ENCODE peak calls at places on chromosomes 2 and 18, in six cellular contexts. M is left ventricle myocardium inferior; F is CD4-positive, alpha-beta T cell; Q is activated gamma-delta T cell treated with anti-CD3 and anti-CD28 coated beads, Interleukin-2, amount 50 U/mL, for 16 hours; B is tibial nerve; G is occipital lobe. P is an unnamed sample.

GRCh38 chr2:136997550-136997949 is 232.2 kb downstream of the THSD7B start:
- DNase-seq in M (no peak), F (no peak), Q (no peak), B (no peak), G (no peak), P (no peak)

GRCh38 chr2:31979966-31980365 is 30.8 kb downstream of the MEMO1 start:
- DNase-seq in M (no peak), F (no peak), Q (no peak), B (no peak), G (no peak), P (no peak)

GRCh38 chr2:25000503-25001328 is 29.0 kb upstream of the DNAJC27 start:
- DNase-seq in M (no peak), F (no peak), Q (no peak), B (no peak), G (peak; percentile 68), P (no peak)

GRCh38 chr2:7660816-7661215 is 743.6 kb downstream of the RNF144A start:
- DNase-seq in M (no peak), F (no peak), Q (no peak), B (no peak), G (no peak), P (no peak)

GRCh38 chr18:62384610-62385097 is 59.5 kb downstream of the TNFRSF11A start:
- DNase-seq in M (no peak), F (no peak), Q (no peak), B (no peak), G (no peak), P (no peak)

GRCh38 chr2:46550686-46551404 is 71.5 kb downstream of the TMEM247 start:
- DNase-seq in M (no peak), F (no peak), Q (no peak), B (no peak), G (no peak), P (no peak)

GRCh38 chr2:128623776-128624424 is 305.2 kb upstream of the HS6ST1 start:
- DNase-seq in M (no peak), F (no peak), Q (no peak), B (no peak), G (no peak), P (peak; percentile 13)

GRCh38 chr2:58878778-58879177 is 637.7 kb upstream of the FANCL start:
- DNase-seq in M (no peak), F (no peak), Q (no peak), B (no peak), G (no peak), P (no peak)

GRCh38 chr2:23522726-23523410 is 137.9 kb downstream of the KLHL29 start:
- DNase-seq in M (no peak), F (no peak), Q (no peak), B (no peak), G (no peak), P (no peak)

GRCh38 chr2:19774788-19775156 is 127.0 kb downstream of the TTC32 start:
- DNase-seq in M (no peak), F (no peak), Q (no peak), B (no peak), G (no peak), P (no peak)

GRCh38 chr2:21256006-21256405 is 132.2 kb downstream of the TDRD15 start:
- DNase-seq in M (no peak), F (no peak), Q (no peak), B (peak; percentile 20), G (peak; percentile 72), P (no peak)

GRCh38 chr18:6645246-6645645 is 84.3 kb upstream of the ARHGAP28 start:
- DNase-seq in M (no peak), F (no peak), Q (no peak), B (no peak), G (no peak), P (no peak)

GRCh38 chr2:23916727-23917458 is 10.0 kb downstream of the ATAD2B start:
- DNase-seq in M (no peak), F (no peak), Q (no peak), B (no peak), G (no peak), P (no peak)

GRCh38 chr2:102063360-102063947 is 71.7 kb downstream of the IL1R2 start:
- DNase-seq in M (peak; percentile 72), F (no peak), Q (no peak), B (no peak), G (no peak), P (peak; percentile 30)

GRCh38 chr2:217335341-217335966 is 475.6 kb upstream of the TNP1 start:
- DNase-seq in M (no peak), F (no peak), Q (no peak), B (no peak), G (no peak), P (no peak)

GRCh38 chr2:155151472-155151871 is 453.0 kb downstream of the KCNJ3 start:
- DNase-seq in M (no peak), F (no peak), Q (no peak), B (no peak), G (no peak), P (no peak)

GRCh38 chr18:13447621-13448020 is 229.1 kb downstream of the LDLRAD4 start:
- DNase-seq in M (no peak), F (no peak), Q (no peak), B (no peak), G (no peak), P (no peak)

GRCh38 chr2:139214806-139215205 is 434.6 kb upstream of the NXPH2 start:
- DNase-seq in M (no peak), F (no peak), Q (no peak), B (no peak), G (no peak), P (no peak)

GRCh38 chr2:43762286-43762685 is 11.6 kb upstream of the DYNC2LI1 start:
- DNase-seq in M (no peak), F (no peak), Q (no peak), B (no peak), G (no peak), P (no peak)

GRCh38 chr2:237131749-237132148 is 46.1 kb downstream of the COPS8 start:
- DNase-seq in M (no peak), F (no peak), Q (no peak), B (no peak), G (no peak), P (no peak)

GRCh38 chr2:36406296-36406695 is 50.7 kb downstream of the CRIM1 start:
- DNase-seq in M (no peak), F (no peak), Q (no peak), B (no peak), G (no peak), P (no peak)

GRCh38 chr2:186995092-186995491 is 146.1 kb upstream of the ZSWIM2 start:
- DNase-seq in M (no peak), F (no peak), Q (no peak), B (no peak), G (no peak), P (no peak)

GRCh38 chr18:43886341-43886740 is 609.1 kb upstream of the SYT4 start:
- DNase-seq in M (no peak), F (no peak), Q (no peak), B (no peak), G (no peak), P (no peak)

GRCh38 chr2:160700415-160700814 is 206.8 kb upstream of the RBMS1 start:
- DNase-seq in M (no peak), F (no peak), Q (no peak), B (no peak), G (no peak), P (no peak)

GRCh38 chr2:176931588-176932563 is 280.7 kb upstream of the HNRNPA3 start:
- DNase-seq in M (no peak), F (no peak), Q (no peak), B (no peak), G (no peak), P (peak; percentile 28)

GRCh38 chr2:17877811-17878221 is 651 bp upstream of the KCNS3 start:
- DNase-seq in M (no peak), F (no peak), Q (no peak), B (no peak), G (no peak), P (no peak)

GRCh38 chr2:162103443-162104009 is 29.5 kb upstream of the DPP4 start:
- DNase-seq in M (no peak), F (no peak), Q (no peak), B (no peak), G (no peak), P (no peak)

GRCh38 chr2:23381084-23381483 is 3.9 kb upstream of the KLHL29 start:
- DNase-seq in M (no peak), F (peak; percentile 15), Q (no peak), B (no peak), G (no peak), P (no peak)

GRCh38 chr2:147224070-147224469 is 620.8 kb upstream of the ACVR2A start:
- DNase-seq in M (no peak), F (no peak), Q (no peak), B (no peak), G (no peak), P (no peak)

GRCh38 chr2:167946367-167946955 is 300.9 kb downstream of the STK39 start:
- DNase-seq in M (no peak), F (no peak), Q (no peak), B (no peak), G (no peak), P (no peak)

GRCh38 chr18:77049938-77050337 is 82.6 kb downstream of the MBP start:
- DNase-seq in M (no peak), F (no peak), Q (no peak), B (no peak), G (no peak), P (no peak)

P was measured in NK-92 treated with Interleukin-12 subunit alpha and Interleukin-12 subunit beta, amount 100 ng/mL, for 24 hours.